ENCODE peak calls at places on chromosomes 5 and 9, in four cellular contexts. U, A, J and F are unnamed samples.

GRCh38 chr9:10876333-10876732 is 263.5 kb upstream of the PTPRD start:
- DNase-seq in J (no peak), U (peak), A (no peak), F (no peak)

GRCh38 chr9:27209034-27209433 is 87.9 kb downstream of the EQTN start:
- DNase-seq in A (no peak), U (no peak), J (no peak), F (no peak)

GRCh38 chr9:72322259-72322658 is 42.7 kb downstream of the ZFAND5 start:
- DNase-seq in J (no peak), A (no peak), U (no peak), F (no peak)

GRCh38 chr9:89701221-89701798 is 96.5 kb downstream of the GADD45G start:
- DNase-seq in U (no peak), J (no peak), A (no peak), F (no peak)

GRCh38 chr9:74497750-74498615 is 848 bp downstream of the RORB start:
- DNase-seq in U (no peak), J (peak), A (no peak), F (no peak)

GRCh38 chr5:178340187-178340586 is 107.6 kb upstream of the PHYKPL start:
- DNase-seq in A (no peak), J (no peak), U (no peak), F (no peak)

GRCh38 chr9:84670106-84670800 is 724 bp downstream of the NTRK2 start:
- DNase-seq in U (no peak), A (no peak), J (peak), F (no peak)

GRCh38 chr5:114305402-114306207 is 56.3 kb upstream of the KCNN2 start:
- DNase-seq in J (no peak), A (no peak), U (no peak), F (no peak)

GRCh38 chr9:4833781-4834560 is 41.2 kb downstream of the RCL1 start:
- DNase-seq in J (no peak), U (no peak), A (no peak), F (no peak)

GRCh38 chr9:129141066-129142041 is 30.1 kb downstream of the PTPA start:
- DNase-seq in J (no peak), U (peak), A (no peak), F (no peak)

GRCh38 chr9:110241491-110242321 is 14.6 kb downstream of the TXN start:
- DNase-seq in A (no peak), J (no peak), U (no peak), F (no peak)

GRCh38 chr5:142145106-142145900 is 36.7 kb downstream of the NDFIP1 start:
- DNase-seq in A (peak), U (peak), J (peak), F (no peak)

GRCh38 chr9:15272377-15272928 is 34.6 kb downstream of the TTC39B start:
- DNase-seq in A (no peak), U (no peak), J (no peak), F (peak)